ENCODE peak calls at places on chromosomes 7 and 10, in five cellular contexts. L, V, Y, A and R are unnamed samples.

GRCh38 chr10:123724747-123725146 is 58.6 kb downstream of the GPR26 start:
- DNase-seq in L (no peak), Y (no peak), V (no peak), A (no peak), R (no peak)

GRCh38 chr7:132825932-132826480 is 249.7 kb upstream of the PLXNA4 start:
- DNase-seq in Y (no peak), L (no peak), V (no peak), A (no peak), R (no peak)

GRCh38 chr10:122029503-122030199 is 40.7 kb downstream of the TACC2 start:
- DNase-seq in A (no peak), Y (no peak), L (no peak), V (no peak), R (no peak)

GRCh38 chr10:74813860-74814259 is 12.5 kb upstream of the KAT6B start:
- DNase-seq in Y (no peak), V (peak), L (peak), A (no peak), R (no peak)

GRCh38 chr7:44375926-44376342 is 50.5 kb upstream of the CAMK2B start:
- DNase-seq in A (no peak), L (no peak), V (peak), Y (no peak), R (no peak)

GRCh38 chr10:9302142-9302746 is 1247.8 kb downstream of the GATA3 start:
- DNase-seq in A (peak), V (no peak), Y (peak), L (no peak), R (peak)

GRCh38 chr10:103757531-103758293 is 97.7 kb downstream of the SH3PXD2A start:
- DNase-seq in Y (no peak), V (peak), A (peak), L (no peak), R (no peak)

GRCh38 chr7:81600608-81601007 is 169.2 kb downstream of the HGF start:
- DNase-seq in A (peak), V (no peak), L (no peak), Y (no peak), R (no peak)

GRCh38 chr10:5530846-5531557 is 6.2 kb downstream of the CALML3 start:
- DNase-seq in V (no peak), A (no peak), L (no peak), Y (no peak), R (no peak)

GRCh38 chr7:5296627-5297226 is 14.0 kb downstream of the SLC29A4 start:
- DNase-seq in Y (peak), A (peak), L (peak), V (peak), R (peak)

GRCh38 chr7:16212610-16213009 is 208.7 kb downstream of the CRPPA start:
- DNase-seq in V (no peak), L (no peak), A (no peak), Y (no peak), R (no peak)

GRCh38 chr10:4315529-4315928 is 510.5 kb upstream of the AKR1E2 start:
- DNase-seq in A (no peak), V (no peak), Y (no peak), L (no peak), R (no peak)

GRCh38 chr7:121302214-121302745 is 26.5 kb upstream of the WNT16 start:
- DNase-seq in Y (no peak), L (no peak), V (no peak), A (peak), R (peak)

GRCh38 chr7:120842131-120842621 is 15.8 kb downstream of the TSPAN12 start:
- DNase-seq in A (peak), L (no peak), Y (no peak), V (no peak), R (peak)

GRCh38 chr7:129804301-129805085 is 148.3 kb downstream of the UBE2H start:
- DNase-seq in Y (no peak), A (no peak), L (no peak), V (no peak), R (no peak)

GRCh38 chr7:150944066-150945042 is 33.8 kb downstream of the KCNH2 start:
- DNase-seq in V (no peak), L (no peak), A (no peak), Y (no peak), R (no peak)

GRCh38 chr7:119664601-119665000 is 608.4 kb upstream of the KCND2 start:
- DNase-seq in A (peak), Y (no peak), L (no peak), V (no peak), R (no peak)

GRCh38 chr10:73264423-73264822 is 12.0 kb upstream of the MRPS16 start:
- DNase-seq in A (no peak), V (no peak), L (no peak), Y (no peak), R (no peak)

GRCh38 chr7:30406664-30407425 is 71.7 kb downstream of the NOD1 start:
- DNase-seq in A (no peak), Y (no peak), V (no peak), L (peak), R (no peak)

GRCh38 chr10:113131611-113132330 is 181.7 kb downstream of the TCF7L2 start:
- DNase-seq in V (no peak), Y (no peak), A (peak), L (no peak), R (peak)

GRCh38 chr7:66110861-66111260 is 3.8 kb upstream of the CRCP start:
- DNase-seq in V (no peak), Y (no peak), A (peak), L (no peak), R (peak)

GRCh38 chr10:62772186-62772950 is 32.2 kb upstream of the ADO start:
- DNase-seq in A (no peak), L (no peak), Y (no peak), V (no peak), R (no peak)

GRCh38 chr10:102643346-102644065 is 773 bp upstream of the TRIM8 start:
- DNase-seq in V (peak), Y (peak), A (peak), L (peak), R (peak)

GRCh38 chr10:44715081-44715480 is 196.1 kb upstream of the TMEM72 start:
- DNase-seq in V (no peak), A (no peak), Y (no peak), L (no peak), R (no peak)

GRCh38 chr10:24625778-24626177 is 97.9 kb downstream of the ARHGAP21 start:
- DNase-seq in A (no peak), Y (no peak), V (no peak), L (no peak), R (no peak)

GRCh38 chr7:55792048-55792447 is 70.5 kb downstream of the SEPTIN14 start:
- DNase-seq in Y (no peak), L (no peak), A (no peak), V (no peak), R (no peak)

GRCh38 chr10:72089618-72090017 is 1.3 kb upstream of the SPOCK2 start:
- DNase-seq in V (no peak), Y (no peak), A (peak), L (no peak), R (no peak)

GRCh38 chr10:112307631-112308502 is 24.7 kb downstream of the TECTB start:
- DNase-seq in V (peak), Y (peak), A (peak), L (peak), R (peak)

GRCh38 chr10:20466731-20467130 is 430.4 kb downstream of the NEBL start:
- DNase-seq in V (no peak), A (peak), L (no peak), Y (no peak), R (peak)

GRCh38 chr10:74544106-74544505 is 282.3 kb upstream of the KAT6B start:
- DNase-seq in V (no peak), L (no peak), Y (no peak), A (peak), R (no peak)

GRCh38 chr10:71314694-71315225 is 4.3 kb upstream of the SLC29A3 start:
- DNase-seq in L (peak), Y (no peak), A (no peak), V (no peak), R (no peak)

DNA sequence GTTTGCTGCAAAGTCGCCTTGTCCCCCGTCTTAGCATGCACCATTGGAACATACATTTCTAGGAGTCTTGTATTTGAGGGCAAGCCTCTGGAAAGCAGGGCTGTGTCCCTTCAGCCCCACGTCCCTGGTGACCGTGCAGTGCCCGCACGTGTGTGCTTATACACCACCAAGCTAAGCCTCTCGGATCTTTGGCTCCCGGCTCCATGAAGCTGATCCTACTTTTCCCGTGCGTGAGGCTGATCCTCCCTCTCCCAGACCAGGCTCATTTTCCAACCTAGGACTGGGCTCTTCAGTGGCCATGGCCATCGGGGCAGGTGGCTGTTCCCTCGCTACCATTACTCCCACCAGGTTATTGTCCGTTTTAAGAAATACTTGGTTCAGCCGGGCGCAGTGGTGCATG is 14.3 kb downstream of the MDH2 start:
- DNase-seq in Y (no peak), L (no peak), A (no peak), V (no peak), R (no peak)
- H2BK12ac ChIP-seq in Y (no peak), L (no peak), A (no peak), V (no peak), R (no peak)

GRCh38 chr10:77874872-77875271 is 51.7 kb downstream of the DLG5 start:
- DNase-seq in A (no peak), V (no peak), Y (no peak), L (no peak), R (no peak)
- H2BK12ac ChIP-seq in A (no peak), V (no peak), Y (no peak), L (no peak), R (no peak)

GRCh38 chr10:101545898-101546297 is 42.2 kb downstream of the POLL start:
- DNase-seq in A (no peak), L (no peak), V (no peak), Y (no peak), R (no peak)

GRCh38 chr10:101552445-101552844 is 35.6 kb downstream of the POLL start:
- DNase-seq in A (no peak), Y (no peak), V (no peak), L (no peak), R (no peak)

DNA sequence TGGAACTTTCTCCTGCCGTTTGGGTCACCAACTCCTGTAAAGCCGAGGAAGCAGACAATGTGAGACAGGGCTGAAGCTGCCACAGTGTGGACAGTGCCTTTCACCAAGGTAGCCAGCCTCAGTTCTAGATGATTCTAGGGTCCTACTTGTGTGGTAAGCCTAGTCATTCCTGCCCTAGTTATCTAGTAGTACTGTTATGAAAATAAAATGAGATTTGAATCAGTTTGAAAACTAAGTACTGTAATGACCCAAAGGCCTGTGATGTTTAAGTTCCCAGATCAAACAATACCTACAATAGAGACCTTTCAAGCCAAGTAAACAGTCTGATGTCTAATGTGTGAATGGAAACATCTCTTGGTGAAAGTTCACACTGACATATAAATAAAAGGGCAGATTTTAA is 37.1 kb downstream of the POLL start:
- DNase-seq in A (no peak), Y (no peak), V (no peak), L (no peak), R (no peak)
- H2BK12ac ChIP-seq in A (no peak), Y (no peak), V (no peak), L (no peak), R (no peak)

DNA sequence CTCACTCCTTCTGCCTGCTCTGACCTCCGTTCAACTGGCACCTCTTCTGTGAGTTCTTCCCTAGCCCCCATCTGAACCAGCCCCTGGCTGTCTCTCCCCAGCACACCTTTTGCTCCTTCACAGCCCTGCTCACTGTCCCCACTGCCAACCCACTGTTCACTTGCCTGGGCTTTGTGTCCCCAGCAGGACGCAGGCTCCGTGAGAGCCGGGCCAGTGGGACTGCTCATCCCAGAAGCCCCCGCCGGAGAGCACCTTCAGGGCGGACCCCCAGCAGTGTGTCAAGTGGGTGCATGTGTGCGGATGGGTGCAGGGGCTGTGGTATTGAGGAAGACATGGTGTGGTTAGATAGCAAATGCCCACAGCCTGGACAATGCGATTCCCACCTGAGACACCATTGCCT is 148.4 kb upstream of the RNF32 start:
- DNase-seq in Y (no peak), A (no peak), V (no peak), L (no peak), R (no peak)
- H2BK12ac ChIP-seq in Y (no peak), A (no peak), V (no peak), L (no peak), R (no peak)